ENCODE peak calls at places on chromosomes 13 and 19, in four cellular contexts. A is adrenal gland, D is cardiac muscle cell, M is Peyer's patch. Z is an unnamed sample.
A peak's percentile ranks its signal among the peaks of the same experiment; 100 is the strongest.

GRCh38 chr13:113158946-113159345 is 498 bp downstream of the PROZ start:
- DNase-seq in A (peak; percentile 47), D (no peak), M (no peak), Z (no peak)

GRCh38 chr13:38921081-38921480 is 69.5 kb downstream of the STOML3 start:
- DNase-seq in A (no peak), D (no peak), M (no peak), Z (no peak)

GRCh38 chr13:104671901-104672300 is 1605.7 kb upstream of the SLC10A2 start:
- DNase-seq in A (no peak), D (no peak), M (no peak), Z (no peak)

GRCh38 chr19:12788682-12789097 is 2.6 kb upstream of the JUNB start:
- DNase-seq in A (peak; percentile 92), D (peak; percentile 78), M (peak; percentile 90), Z (peak; percentile 74)

GRCh38 chr13:95462801-95463200 is 89.7 kb upstream of the CLDN10 start:
- DNase-seq in A (peak; percentile 24), D (no peak), M (no peak), Z (no peak)

GRCh38 chr13:48985751-48986150 is 10.0 kb downstream of the FNDC3A start:
- DNase-seq in A (no peak), D (no peak), M (no peak), Z (no peak)

GRCh38 chr13:33281951-33282595 is 3.5 kb downstream of the STARD13 start:
- DNase-seq in A (no peak), D (no peak), M (no peak), Z (no peak)

GRCh38 chr19:46896076-46896794 is 35.4 kb downstream of the ARHGAP35 start:
- DNase-seq in A (no peak), D (no peak), M (no peak), Z (peak; percentile 43)

GRCh38 chr19:53102186-53102585 is 1.0 kb downstream of the ZNF160 start:
- DNase-seq in A (peak; percentile 55), D (peak; percentile 2), M (no peak), Z (no peak)

GRCh38 chr19:27746691-27747380 is 1466.1 kb downstream of the UQCRFS1 start:
- DNase-seq in A (peak; percentile 59), D (peak; percentile 10), M (peak; percentile 47), Z (peak; percentile 20)

GRCh38 chr13:111948281-111948680 is 118.7 kb upstream of the SOX1 start:
- DNase-seq in A (peak; percentile 35), D (no peak), M (no peak), Z (no peak)

GRCh38 chr13:65090191-65090590 is 2139.9 kb downstream of the PCDH9 start:
- DNase-seq in A (no peak), D (no peak), M (no peak), Z (no peak)

GRCh38 chr13:101621099-101621498 is 168.6 kb downstream of the ITGBL1 start:
- DNase-seq in A (no peak), D (no peak), M (no peak), Z (no peak)

GRCh38 chr19:5839312-5840017 is at the start of gene FUT6:
- DNase-seq in A (no peak), D (no peak), M (peak; percentile 68), Z (no peak)
- H3K27ac ChIP-seq in A (no peak within 1 kb of the TSS), D (no peak within 1 kb of the TSS), M (peak within 1 kb of the TSS; percentile 73), Z (no peak within 1 kb of the TSS)

GRCh38 chr19:2087621-2088100 is 8.5 kb downstream of the MOB3A start:
- DNase-seq in A (no peak), D (no peak), M (no peak), Z (no peak)

GRCh38 chr19:2089727-2090053 is 6.4 kb downstream of the MOB3A start:
- DNase-seq in A (no peak), D (no peak), M (no peak), Z (no peak)

GRCh38 chr19:2084993-2085720 is 11.0 kb downstream of the MOB3A start:
- DNase-seq in A (peak; percentile 83), D (peak; percentile 60), M (peak; percentile 63), Z (peak; percentile 81)

GRCh38 chr19:2083174-2083854 is 12.8 kb downstream of the MOB3A start:
- DNase-seq in A (no peak), D (no peak), M (no peak), Z (no peak)

GRCh38 chr19:2089001-2089711 is 7.0 kb downstream of the MOB3A start:
- DNase-seq in A (peak; percentile 72), D (no peak), M (no peak), Z (no peak)
- TF ChIP-seq CTCF in A (no peak), D (no peak), M (no peak), Z (no peak)

DNA sequence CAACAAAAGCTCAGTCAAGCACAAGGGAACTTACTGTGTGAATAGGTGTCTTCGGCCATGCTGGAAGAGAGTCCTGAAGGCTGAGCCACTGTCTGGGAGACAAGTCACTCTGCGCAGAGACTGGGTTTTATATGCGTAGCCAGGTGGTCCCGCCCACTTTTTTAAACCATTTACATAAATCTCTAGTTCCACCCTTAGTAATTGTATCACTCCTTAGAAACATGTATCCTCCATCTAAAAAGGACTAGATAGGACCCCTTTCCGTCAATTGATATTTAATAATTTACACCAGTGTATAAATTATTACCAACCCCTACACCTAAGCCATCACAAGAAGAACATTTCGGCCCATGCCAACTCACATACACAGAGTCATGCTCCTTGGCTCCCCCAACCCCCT is at the start of gene DUXA:
- DNase-seq in A (no peak), D (no peak), M (no peak), Z (no peak)
- H3K9me3 ChIP-seq in A (no peaks in the 10 kb centered on the region), D (no peaks in the 10 kb centered on the region), M (no peaks in the 10 kb centered on the region), Z (peaks cover 3% of the 10 kb centered on the region)

DNA sequence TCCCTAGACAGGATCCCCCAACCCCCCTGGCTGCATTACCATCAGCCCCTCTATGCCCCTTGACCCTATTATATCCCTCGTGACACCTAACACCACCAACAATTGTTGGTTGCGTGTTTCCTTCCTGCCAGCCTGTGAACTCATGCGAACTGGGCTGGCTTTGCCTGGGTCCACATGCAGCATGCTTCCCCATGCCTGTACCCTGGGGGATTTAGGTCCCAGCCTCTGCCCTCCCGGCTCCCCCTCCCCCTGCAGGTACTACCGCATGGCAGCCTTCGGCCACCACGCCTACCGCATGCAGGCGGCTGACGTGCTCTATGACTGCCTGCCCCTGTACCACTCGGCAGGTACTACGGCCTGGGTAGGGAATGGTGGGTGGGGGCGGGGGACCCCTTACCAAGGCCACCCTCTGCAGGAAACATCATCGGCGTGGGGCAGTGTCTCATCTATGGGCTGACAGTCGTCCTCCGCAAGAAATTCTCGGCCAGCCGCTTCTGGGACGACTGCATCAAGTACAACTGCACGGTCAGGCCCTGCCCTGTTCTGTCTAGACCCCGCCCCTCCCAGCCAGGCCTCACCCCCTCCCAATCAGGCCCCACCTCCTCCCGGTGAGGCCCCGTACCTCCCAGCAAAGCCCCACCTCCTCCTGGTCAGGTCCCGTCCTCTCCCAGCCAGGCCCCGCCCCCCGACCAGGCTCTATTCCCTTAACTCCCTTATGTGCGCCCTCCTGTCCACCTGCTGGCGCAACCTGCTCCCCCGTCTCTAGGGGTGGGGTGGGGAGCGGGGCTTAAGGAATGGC is 18.5 kb downstream of the SLC27A1 start:
- DNase-seq in A (peak; percentile 88), D (peak; percentile 38), M (peak; percentile 93), Z (peak; percentile 90)
- H3K27ac ChIP-seq in A (no peak overlapping the region), D (no peak overlapping the region), M (peak overlapping the region; percentile 10), Z (peak overlapping the region; percentile 48)

GRCh38 chr13:97631158-97631557 is 197.2 kb downstream of the RAP2A start:
- DNase-seq in A (no peak), D (no peak), M (no peak), Z (no peak)
- TF ChIP-seq CTCF in A (no peak), D (no peak), M (no peak), Z (no peak)

GRCh38 chr19:20365146-20365545 is 198.1 kb downstream of the ZNF486 start:
- DNase-seq in A (no peak), D (peak; percentile 1), M (no peak), Z (no peak)
- H3K9me3 ChIP-seq in A (no peaks in the 10 kb centered on the region), D (no peaks in the 10 kb centered on the region), M (peaks cover 8% of the 10 kb centered on the region), Z (peaks cover 23% of the 10 kb centered on the region)

DNA sequence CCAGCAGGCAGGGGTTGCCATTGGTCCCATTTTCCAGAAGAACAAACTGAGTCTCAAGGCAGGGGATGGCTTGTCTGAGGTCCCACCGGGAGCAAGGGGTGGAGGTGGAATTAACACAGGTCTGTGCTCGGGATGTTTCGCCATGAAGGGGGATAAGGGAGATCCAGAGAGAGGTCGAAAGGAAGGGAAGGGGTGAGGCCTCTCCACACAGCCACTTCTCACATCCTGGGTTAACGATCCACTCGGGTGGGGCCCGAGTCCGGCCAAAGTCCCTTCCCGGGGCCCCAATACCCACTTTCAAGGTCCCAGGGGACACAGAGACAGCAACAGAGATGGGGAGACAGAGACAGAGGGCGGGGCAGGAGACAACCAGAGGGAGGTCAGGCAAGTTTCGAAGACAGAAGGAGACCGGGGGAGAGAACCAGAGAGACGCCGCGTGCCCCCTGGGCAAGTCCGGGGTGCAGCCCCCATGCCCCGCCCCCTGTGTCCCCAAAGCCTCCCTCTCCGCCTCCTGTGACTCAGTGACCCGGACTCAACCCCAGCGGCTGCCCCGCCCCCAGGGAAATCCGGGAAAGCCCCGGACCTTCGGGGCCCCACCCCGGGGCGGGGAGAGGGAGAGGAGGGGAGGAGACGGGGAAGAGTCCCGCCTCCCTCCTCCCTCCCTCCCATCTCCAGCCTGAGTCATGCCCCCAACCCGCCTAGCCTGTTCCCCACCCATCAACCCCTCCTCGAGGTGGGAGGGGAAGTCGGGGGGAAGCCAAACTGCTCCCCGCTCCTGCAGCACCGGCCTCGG is 1.4 kb upstream of the BCL3 start:
- DNase-seq in A (peak; percentile 95), D (peak; percentile 98), M (peak; percentile 98), Z (peak; percentile 94)
- H3K27ac ChIP-seq in A (peak overlapping the region; percentile 75), D (no peak overlapping the region), M (peak overlapping the region; percentile 90), Z (peak overlapping the region; percentile 86)

DNA sequence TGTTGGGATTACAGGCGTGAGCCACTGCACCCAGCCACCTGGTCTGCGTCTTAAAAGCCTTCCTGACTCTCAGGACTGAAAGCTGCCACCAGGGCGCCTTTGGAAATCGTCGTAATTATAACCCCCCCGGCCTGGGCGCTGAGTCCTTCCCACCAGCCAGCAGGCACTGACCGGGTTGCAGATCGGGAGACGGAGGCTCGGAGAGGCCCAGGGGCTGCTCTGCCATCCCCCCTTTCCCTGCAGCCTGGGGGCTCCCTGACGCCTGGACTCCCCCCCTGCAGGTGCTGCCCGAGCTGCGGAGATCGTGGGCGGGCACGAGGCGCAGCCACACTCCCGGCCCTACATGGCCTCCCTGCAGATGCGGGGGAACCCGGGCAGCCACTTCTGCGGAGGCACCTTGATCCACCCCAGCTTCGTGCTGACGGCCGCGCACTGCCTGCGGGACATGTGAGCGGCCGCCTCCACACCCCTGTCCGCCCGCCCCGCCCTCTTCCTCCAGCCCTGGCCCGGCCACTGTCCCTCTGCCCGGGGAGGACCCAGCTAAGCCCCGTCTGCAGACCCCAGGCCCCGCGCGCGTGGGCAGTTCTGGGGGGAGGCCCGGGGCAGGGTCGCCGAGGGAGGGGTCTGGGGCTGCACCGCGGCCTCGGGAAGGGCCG is 2.5 kb downstream of the PRTN3 start:
- DNase-seq in A (no peak), D (no peak), M (peak; percentile 50), Z (no peak)
- TF ChIP-seq CTCF in A (no peak), D (no peak), M (no peak), Z (no peak)

DNA sequence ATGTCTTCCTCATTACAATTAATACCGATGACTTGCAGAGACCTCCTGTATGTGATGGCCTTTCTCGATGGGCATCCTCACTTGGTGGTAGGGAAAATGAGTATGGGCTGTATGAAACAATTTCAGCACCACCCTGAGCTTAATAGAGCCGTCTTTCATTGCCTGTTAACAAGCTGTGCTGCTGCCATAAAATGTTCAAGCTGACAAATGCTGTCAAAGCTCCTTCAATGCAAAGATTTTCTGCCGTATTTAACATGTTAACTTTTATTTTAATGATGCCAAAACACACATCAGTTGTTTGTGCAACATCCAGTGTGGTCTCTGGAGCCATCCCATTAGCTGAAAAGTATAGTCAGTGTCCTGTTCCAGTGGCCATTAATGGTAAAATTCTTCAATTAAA is 110.1 kb downstream of the GPC6 start:
- DNase-seq in A (no peak), D (no peak), M (no peak), Z (no peak)
- H3K9me3 ChIP-seq in A (no peaks in the 10 kb centered on the region), D (no peaks in the 10 kb centered on the region), M (no peaks in the 10 kb centered on the region), Z (no peaks in the 10 kb centered on the region)

Z was measured in lung.